ENCODE peak calls at places on chromosomes 5 and 9, in nine cellular contexts. One of them, this sample, is unnamed.

GRCh38 chr9:122383992-122384461 is 13.2 kb downstream of the PTGS1 start:
- DNase-seq in pancreas: no peak
- DNase-seq in Karpas-422: no peak
- DNase-seq in psoas muscle: no peak
- DNase-seq in breast epithelium: no peak
- DNase-seq in neural progenitor cell: no peak
- DNase-seq in kidney epithelial cell: peak; percentile 84
- DNase-seq in PC-9: no peak
- DNase-seq in lower lobe of right lung: no peak
- DNase-seq in this sample: no peak

GRCh38 chr9:35859310-35859994 is 10.7 kb downstream of the OR13J1 start:
- DNase-seq in pancreas: no peak
- DNase-seq in Karpas-422: no peak
- DNase-seq in psoas muscle: peak; percentile 74
- DNase-seq in breast epithelium: no peak
- DNase-seq in neural progenitor cell: no peak
- DNase-seq in kidney epithelial cell: no peak
- DNase-seq in PC-9: no peak
- DNase-seq in lower lobe of right lung: no peak
- DNase-seq in this sample: peak; percentile 30

GRCh38 chr5:170752257-170753215 is 31.0 kb upstream of the GABRP start:
- DNase-seq in pancreas: no peak
- DNase-seq in Karpas-422: no peak
- DNase-seq in psoas muscle: no peak
- DNase-seq in breast epithelium: no peak
- DNase-seq in neural progenitor cell: no peak
- DNase-seq in kidney epithelial cell: no peak
- DNase-seq in PC-9: peak; percentile 96
- DNase-seq in lower lobe of right lung: no peak
- DNase-seq in this sample: no peak

GRCh38 chr9:128081052-128081451 is 13.0 kb downstream of the SLC25A25 start:
- DNase-seq in pancreas: no peak
- DNase-seq in Karpas-422: no peak
- DNase-seq in psoas muscle: no peak
- DNase-seq in breast epithelium: no peak
- DNase-seq in neural progenitor cell: peak; percentile 81
- DNase-seq in kidney epithelial cell: no peak
- DNase-seq in PC-9: no peak
- DNase-seq in lower lobe of right lung: no peak
- DNase-seq in this sample: peak; percentile 53

GRCh38 chr9:30103647-30104394 is 2280.6 kb upstream of the ACO1 start:
- DNase-seq in pancreas: no peak
- DNase-seq in Karpas-422: no peak
- DNase-seq in psoas muscle: no peak
- DNase-seq in breast epithelium: no peak
- DNase-seq in neural progenitor cell: no peak
- DNase-seq in kidney epithelial cell: no peak
- DNase-seq in PC-9: no peak
- DNase-seq in lower lobe of right lung: no peak
- DNase-seq in this sample: no peak

GRCh38 chr9:37994639-37995347 is 74.2 kb downstream of the SHB start:
- DNase-seq in pancreas: peak; percentile 67
- DNase-seq in Karpas-422: peak; percentile 68
- DNase-seq in psoas muscle: peak; percentile 93
- DNase-seq in breast epithelium: no peak
- DNase-seq in neural progenitor cell: no peak
- DNase-seq in kidney epithelial cell: no peak
- DNase-seq in PC-9: no peak
- DNase-seq in lower lobe of right lung: peak; percentile 90
- DNase-seq in this sample: no peak

GRCh38 chr9:98839724-98840123 is 32.3 kb downstream of the GALNT12 start:
- DNase-seq in pancreas: no peak
- DNase-seq in Karpas-422: no peak
- DNase-seq in psoas muscle: no peak
- DNase-seq in breast epithelium: no peak
- DNase-seq in neural progenitor cell: no peak
- DNase-seq in kidney epithelial cell: no peak
- DNase-seq in PC-9: no peak
- DNase-seq in lower lobe of right lung: no peak
- DNase-seq in this sample: peak; percentile 47

GRCh38 chr9:110148384-110148783 is 59.6 kb downstream of the C9orf152 start:
- DNase-seq in pancreas: no peak
- DNase-seq in Karpas-422: peak; percentile 71
- DNase-seq in psoas muscle: no peak
- DNase-seq in breast epithelium: no peak
- DNase-seq in neural progenitor cell: no peak
- DNase-seq in kidney epithelial cell: no peak
- DNase-seq in PC-9: no peak
- DNase-seq in lower lobe of right lung: no peak
- DNase-seq in this sample: no peak

DNA sequence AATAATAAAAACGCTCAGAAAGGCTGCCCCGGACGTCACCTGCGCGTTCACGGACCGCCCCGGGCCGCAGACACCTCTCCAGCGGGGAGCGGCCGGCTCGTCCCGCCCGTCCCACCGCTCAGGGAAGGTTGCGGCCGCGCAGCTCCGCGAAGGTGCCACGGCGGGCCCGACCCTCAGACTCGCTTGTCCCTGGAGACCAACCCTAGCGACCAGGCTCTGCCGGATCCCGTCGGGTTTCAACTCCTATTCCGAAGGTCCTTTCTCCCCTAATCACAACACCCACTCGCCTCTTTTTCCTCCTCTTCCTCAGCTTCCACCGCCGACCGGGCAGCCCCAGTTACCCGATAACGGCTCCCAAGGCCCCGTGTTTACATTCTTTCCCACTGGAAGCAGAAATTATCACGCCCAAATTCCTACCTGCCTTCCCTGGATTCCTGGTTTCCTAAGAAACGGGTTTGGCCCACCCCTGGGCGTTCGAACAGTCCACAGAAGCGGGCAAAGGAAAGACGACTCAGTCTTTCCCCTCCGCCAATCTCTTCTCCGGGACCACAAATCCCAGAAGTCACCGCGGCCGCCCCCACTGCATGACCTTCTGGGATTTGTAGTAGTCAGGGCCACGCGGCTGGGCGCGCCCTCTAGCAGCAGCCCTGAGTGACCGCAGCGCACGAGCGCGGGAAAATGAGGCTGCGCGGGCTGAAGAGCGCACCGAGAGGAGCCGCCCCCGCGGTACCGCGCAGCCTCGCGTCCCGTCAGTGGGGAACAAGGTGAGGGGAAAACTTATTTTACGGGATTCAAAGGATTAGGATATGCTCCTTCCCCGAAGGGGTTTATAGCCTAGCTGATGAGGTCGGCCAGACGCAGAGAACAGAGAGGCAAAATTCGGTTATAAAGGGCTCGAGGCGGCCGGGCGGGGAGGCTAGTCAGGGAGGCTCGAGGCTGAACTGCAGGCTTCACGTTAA is at the start of gene TTC33:
- DNase-seq in pancreas: peak; percentile 96
- DNase-seq in Karpas-422: peak; percentile 97
- DNase-seq in psoas muscle: peak; percentile 97
- DNase-seq in breast epithelium: peak; percentile 94
- DNase-seq in neural progenitor cell: peak; percentile 97
- DNase-seq in kidney epithelial cell: peak; percentile 83
- DNase-seq in PC-9: peak; percentile 99
- DNase-seq in lower lobe of right lung: peak; percentile 98
- DNase-seq in this sample: peak; percentile 93
- H3K27me3 ChIP-seq in pancreas: no peaks in the 10 kb centered on the region
- H3K27me3 ChIP-seq in Karpas-422: no peaks in the 10 kb centered on the region
- H3K27me3 ChIP-seq in psoas muscle: no peaks in the 10 kb centered on the region
- H3K27me3 ChIP-seq in breast epithelium: no peaks in the 10 kb centered on the region
- H3K27me3 ChIP-seq in neural progenitor cell: no peaks in the 10 kb centered on the region
- H3K27me3 ChIP-seq in kidney epithelial cell: no peaks in the 10 kb centered on the region
- H3K27me3 ChIP-seq in PC-9: no peaks in the 10 kb centered on the region
- H3K27me3 ChIP-seq in lower lobe of right lung: no peaks in the 10 kb centered on the region
- H3K27me3 ChIP-seq in this sample: no peaks in the 10 kb centered on the region

GRCh38 chr9:71446081-71446480 is 322.2 kb downstream of the CEMIP2 start:
- DNase-seq in pancreas: no peak
- DNase-seq in Karpas-422: no peak
- DNase-seq in psoas muscle: no peak
- DNase-seq in breast epithelium: no peak
- DNase-seq in neural progenitor cell: no peak
- DNase-seq in kidney epithelial cell: no peak
- DNase-seq in PC-9: no peak
- DNase-seq in lower lobe of right lung: no peak
- DNase-seq in this sample: no peak

GRCh38 chr9:71442937-71443336 is 321.5 kb upstream of the TRPM3 start:
- DNase-seq in pancreas: no peak
- DNase-seq in Karpas-422: no peak
- DNase-seq in psoas muscle: no peak
- DNase-seq in breast epithelium: no peak
- DNase-seq in neural progenitor cell: no peak
- DNase-seq in kidney epithelial cell: no peak
- DNase-seq in PC-9: no peak
- DNase-seq in lower lobe of right lung: no peak
- DNase-seq in this sample: no peak

DNA sequence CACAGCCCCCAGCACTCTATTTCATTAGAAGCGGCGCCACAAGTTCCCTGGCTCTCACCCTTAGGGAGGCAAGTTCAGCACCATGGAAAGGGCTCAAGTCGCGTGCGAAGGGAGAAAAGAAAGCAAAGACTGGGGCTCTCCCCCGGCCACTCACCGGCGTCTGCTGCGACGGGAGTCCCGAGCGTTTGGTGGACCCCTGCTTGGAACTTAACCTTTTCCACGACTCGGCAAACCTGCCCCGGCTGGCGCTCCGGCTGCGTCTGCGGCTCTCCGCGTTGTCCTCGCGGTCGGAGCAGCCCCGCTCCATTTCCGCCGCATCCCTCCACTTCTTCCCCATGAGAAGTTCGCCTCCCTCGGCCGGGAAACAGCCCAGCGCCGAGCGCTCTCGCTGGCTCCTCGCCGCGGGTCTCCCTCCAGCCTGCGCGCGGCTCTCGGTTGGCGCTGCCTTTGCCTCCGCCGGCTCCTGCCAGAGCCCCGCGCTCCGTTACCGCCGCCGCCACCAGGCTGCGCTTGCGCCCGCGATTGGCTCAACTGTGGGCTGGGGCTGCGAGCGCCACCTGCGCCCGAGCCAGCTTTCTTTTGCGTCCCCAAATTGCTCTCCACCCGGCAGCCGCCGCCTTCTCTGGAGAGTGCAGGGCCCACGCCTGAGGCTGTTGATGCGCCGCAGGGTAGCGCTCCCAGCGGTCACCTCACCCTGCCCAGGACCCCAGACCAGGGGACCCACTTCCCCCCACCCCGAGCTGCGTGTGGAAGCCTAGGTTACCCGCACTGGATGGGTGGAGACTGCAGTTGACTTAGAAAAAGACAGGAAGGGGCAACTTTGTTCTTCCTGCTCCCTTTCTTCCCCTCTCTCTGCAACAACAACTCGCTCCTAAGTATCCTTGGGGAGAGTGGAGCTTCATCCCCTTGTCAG is 321.6 kb downstream of the CEMIP2 start:
- DNase-seq in pancreas: peak; percentile 75
- DNase-seq in Karpas-422: no peak
- DNase-seq in psoas muscle: peak; percentile 42
- DNase-seq in breast epithelium: no peak
- DNase-seq in neural progenitor cell: peak; percentile 95
- DNase-seq in kidney epithelial cell: peak; percentile 16
- DNase-seq in PC-9: peak; percentile 11
- DNase-seq in lower lobe of right lung: peak; percentile 49
- DNase-seq in this sample: peak; percentile 83
- H3K4me3 ChIP-seq in pancreas: no peak overlapping the region
- H3K4me3 ChIP-seq in Karpas-422: no peak overlapping the region
- H3K4me3 ChIP-seq in psoas muscle: peak overlapping the region; percentile 54
- H3K4me3 ChIP-seq in breast epithelium: peak overlapping the region; percentile 27
- H3K4me3 ChIP-seq in neural progenitor cell: peak overlapping the region; percentile 52
- H3K4me3 ChIP-seq in kidney epithelial cell: peak overlapping the region; percentile 38
- H3K4me3 ChIP-seq in PC-9: no peak overlapping the region
- H3K4me3 ChIP-seq in lower lobe of right lung: peak overlapping the region; percentile 44
- H3K4me3 ChIP-seq in this sample: peak overlapping the region; percentile 83

GRCh38 chr5:150122158-150122510 is 33.5 kb downstream of the PDGFRB start:
- DNase-seq in pancreas: peak; percentile 43
- DNase-seq in Karpas-422: peak; percentile 77
- DNase-seq in psoas muscle: no peak
- DNase-seq in breast epithelium: no peak
- DNase-seq in neural progenitor cell: peak; percentile 61
- DNase-seq in kidney epithelial cell: no peak
- DNase-seq in PC-9: peak; percentile 57
- DNase-seq in lower lobe of right lung: peak; percentile 74
- DNase-seq in this sample: peak; percentile 91
- H3K36me3 ChIP-seq in pancreas: no peaks in the 10 kb centered on the region
- H3K36me3 ChIP-seq in Karpas-422: no peaks in the 10 kb centered on the region
- H3K36me3 ChIP-seq in psoas muscle: no peaks in the 10 kb centered on the region
- H3K36me3 ChIP-seq in breast epithelium: no peaks in the 10 kb centered on the region
- H3K36me3 ChIP-seq in neural progenitor cell: no peaks in the 10 kb centered on the region
- H3K36me3 ChIP-seq in kidney epithelial cell: no peaks in the 10 kb centered on the region
- H3K36me3 ChIP-seq in PC-9: no peaks in the 10 kb centered on the region
- H3K36me3 ChIP-seq in lower lobe of right lung: peaks cover 77% of the 10 kb centered on the region
- H3K36me3 ChIP-seq in this sample: no peaks in the 10 kb centered on the region

GRCh38 chr5:81393430-81393782 is 528 bp downstream of the ACOT12 start:
- DNase-seq in pancreas: no peak
- DNase-seq in Karpas-422: peak; percentile 31
- DNase-seq in psoas muscle: no peak
- DNase-seq in breast epithelium: no peak
- DNase-seq in neural progenitor cell: no peak
- DNase-seq in kidney epithelial cell: no peak
- DNase-seq in PC-9: no peak
- DNase-seq in lower lobe of right lung: no peak
- DNase-seq in this sample: no peak

GRCh38 chr5:81397169-81397568 is 3.2 kb upstream of the ACOT12 start:
- DNase-seq in pancreas: no peak
- DNase-seq in Karpas-422: no peak
- DNase-seq in psoas muscle: no peak
- DNase-seq in breast epithelium: no peak
- DNase-seq in neural progenitor cell: no peak
- DNase-seq in kidney epithelial cell: no peak
- DNase-seq in PC-9: no peak
- DNase-seq in lower lobe of right lung: no peak
- DNase-seq in this sample: no peak

GRCh38 chr5:81393783-81394718 is at the start of gene ACOT12:
- DNase-seq in pancreas: peak; percentile 68
- DNase-seq in Karpas-422: peak; percentile 31
- DNase-seq in psoas muscle: no peak
- DNase-seq in breast epithelium: no peak
- DNase-seq in neural progenitor cell: peak; percentile 77
- DNase-seq in kidney epithelial cell: no peak
- DNase-seq in PC-9: no peak
- DNase-seq in lower lobe of right lung: peak; percentile 41
- DNase-seq in this sample: peak; percentile 82

GRCh38 chr5:81398741-81399140 is 4.8 kb upstream of the ACOT12 start:
- DNase-seq in pancreas: no peak
- DNase-seq in Karpas-422: no peak
- DNase-seq in psoas muscle: no peak
- DNase-seq in breast epithelium: no peak
- DNase-seq in neural progenitor cell: no peak
- DNase-seq in kidney epithelial cell: no peak
- DNase-seq in PC-9: no peak
- DNase-seq in lower lobe of right lung: no peak
- DNase-seq in this sample: no peak

DNA sequence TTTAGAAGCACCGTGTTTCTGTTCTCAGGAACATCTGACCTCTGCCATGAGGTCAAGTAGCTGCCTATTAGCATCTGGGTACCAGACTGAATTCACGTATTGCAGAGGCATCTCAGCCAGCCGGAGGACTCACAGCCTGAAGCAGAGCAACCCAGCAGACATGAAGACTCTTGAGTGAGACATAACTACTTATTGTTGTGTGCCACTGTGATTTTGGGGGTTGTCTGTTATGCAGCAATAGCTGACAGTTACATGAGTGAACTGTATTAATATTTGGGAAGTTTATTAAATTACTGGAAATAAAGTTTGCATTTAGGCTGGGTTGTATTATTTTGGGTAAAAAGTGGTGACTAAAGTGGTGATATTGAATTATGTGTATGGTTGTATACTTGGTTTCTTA is 1.3 kb upstream of the ACOT12 start:
- DNase-seq in pancreas: no peak
- DNase-seq in Karpas-422: no peak
- DNase-seq in psoas muscle: no peak
- DNase-seq in breast epithelium: no peak
- DNase-seq in neural progenitor cell: no peak
- DNase-seq in kidney epithelial cell: no peak
- DNase-seq in PC-9: no peak
- DNase-seq in lower lobe of right lung: no peak
- DNase-seq in this sample: no peak
- H3K27me3 ChIP-seq in pancreas: no peaks in the 10 kb centered on the region
- H3K27me3 ChIP-seq in Karpas-422: no peaks in the 10 kb centered on the region
- H3K27me3 ChIP-seq in psoas muscle: peaks cover 7% of the 10 kb centered on the region
- H3K27me3 ChIP-seq in breast epithelium: peaks cover 6% of the 10 kb centered on the region
- H3K27me3 ChIP-seq in neural progenitor cell: peaks cover 35% of the 10 kb centered on the region
- H3K27me3 ChIP-seq in kidney epithelial cell: no peaks in the 10 kb centered on the region
- H3K27me3 ChIP-seq in PC-9: no peaks in the 10 kb centered on the region
- H3K27me3 ChIP-seq in lower lobe of right lung: peaks cover 47% of the 10 kb centered on the region
- H3K27me3 ChIP-seq in this sample: peaks cover 15% of the 10 kb centered on the region

This sample was measured in H7.